ENCODE peak calls at places on chromosomes 2 and 18, in seven cellular contexts. One of them, this sample, is unnamed. For H3K4me1, the result is how much of the 10 kb centered on the place peaks cover.

GRCh38 chr2:150729495-150729955 is 242.1 kb upstream of the RND3 start:
- DNase-seq in tibial nerve: no peak
- DNase-seq in A549: no peak
- DNase-seq in body of pancreas: no peak
- DNase-seq in adrenal gland: no peak
- DNase-seq in heart left ventricle: no peak
- DNase-seq in HCT116: no peak
- DNase-seq in this sample: no peak

GRCh38 chr2:14827226-14828023 is 194.9 kb downstream of the LRATD1 start:
- DNase-seq in tibial nerve: no peak
- DNase-seq in A549: no peak
- DNase-seq in body of pancreas: no peak
- DNase-seq in adrenal gland: no peak
- DNase-seq in heart left ventricle: no peak
- DNase-seq in HCT116: no peak
- DNase-seq in this sample: no peak

GRCh38 chr2:767440-767839 is 90.2 kb upstream of the TMEM18 start:
- DNase-seq in tibial nerve: no peak
- DNase-seq in A549: no peak
- DNase-seq in body of pancreas: no peak
- DNase-seq in adrenal gland: no peak
- DNase-seq in heart left ventricle: no peak
- DNase-seq in HCT116: no peak
- DNase-seq in this sample: no peak

GRCh38 chr2:190979906-190980629 is 33.9 kb downstream of the STAT1 start:
- DNase-seq in tibial nerve: no peak
- DNase-seq in A549: no peak
- DNase-seq in body of pancreas: peak
- DNase-seq in adrenal gland: no peak
- DNase-seq in heart left ventricle: peak
- DNase-seq in HCT116: no peak
- DNase-seq in this sample: no peak

GRCh38 chr18:75860166-75860565 is 432.7 kb upstream of the SMIM21 start:
- DNase-seq in tibial nerve: no peak
- DNase-seq in A549: no peak
- DNase-seq in body of pancreas: no peak
- DNase-seq in adrenal gland: no peak
- DNase-seq in heart left ventricle: no peak
- DNase-seq in HCT116: no peak
- DNase-seq in this sample: no peak

GRCh38 chr2:39176997-39177396 is 56.1 kb upstream of the SOS1 start:
- DNase-seq in tibial nerve: no peak
- DNase-seq in A549: no peak
- DNase-seq in body of pancreas: no peak
- DNase-seq in adrenal gland: no peak
- DNase-seq in heart left ventricle: no peak
- DNase-seq in HCT116: no peak
- DNase-seq in this sample: no peak

GRCh38 chr2:72539145-72539552 is 286.7 kb downstream of the EXOC6B start:
- DNase-seq in tibial nerve: no peak
- DNase-seq in A549: no peak
- DNase-seq in body of pancreas: no peak
- DNase-seq in adrenal gland: no peak
- DNase-seq in heart left ventricle: no peak
- DNase-seq in HCT116: no peak
- DNase-seq in this sample: no peak

GRCh38 chr2:106886916-106887758 is 1.2 kb upstream of the ST6GAL2 start:
- DNase-seq in tibial nerve: no peak
- DNase-seq in A549: peak
- DNase-seq in body of pancreas: peak
- DNase-seq in adrenal gland: no peak
- DNase-seq in heart left ventricle: peak
- DNase-seq in HCT116: no peak
- DNase-seq in this sample: no peak

GRCh38 chr18:48956378-48956777 is 5.6 kb upstream of the SMAD7 start:
- DNase-seq in tibial nerve: no peak
- DNase-seq in A549: no peak
- DNase-seq in body of pancreas: no peak
- DNase-seq in adrenal gland: no peak
- DNase-seq in heart left ventricle: no peak
- DNase-seq in HCT116: no peak
- DNase-seq in this sample: no peak

GRCh38 chr2:138034536-138034935 is 70.3 kb downstream of the HNMT start:
- DNase-seq in tibial nerve: no peak
- DNase-seq in A549: no peak
- DNase-seq in body of pancreas: no peak
- DNase-seq in adrenal gland: no peak
- DNase-seq in heart left ventricle: no peak
- DNase-seq in HCT116: no peak
- DNase-seq in this sample: no peak

DNA sequence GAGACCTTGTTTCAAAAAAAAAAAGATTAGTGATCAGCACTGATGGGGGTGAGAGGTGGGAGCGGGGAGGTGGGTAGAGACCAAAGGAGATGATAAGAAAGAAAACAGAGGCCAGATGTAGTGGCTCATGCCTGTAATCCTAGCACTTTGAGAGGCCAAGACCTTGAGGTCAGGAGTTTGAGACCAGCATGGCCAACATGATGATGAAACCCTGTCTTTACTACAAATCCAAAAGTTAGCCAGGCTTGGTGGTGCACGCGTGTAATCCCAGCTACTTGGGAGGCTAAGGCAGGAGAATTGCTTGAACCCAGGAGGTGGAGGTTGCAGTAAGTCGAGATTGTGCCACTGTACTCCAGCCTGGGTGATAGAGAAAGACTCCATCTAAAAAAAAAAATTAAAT is 9.5 kb upstream of the SLC35F6 start:
- DNase-seq in tibial nerve: no peak
- DNase-seq in A549: no peak
- DNase-seq in body of pancreas: no peak
- DNase-seq in adrenal gland: no peak
- DNase-seq in heart left ventricle: no peak
- DNase-seq in HCT116: no peak
- DNase-seq in this sample: no peak
- H3K4me1 ChIP-seq in tibial nerve: under half
- H3K4me1 ChIP-seq in A549: half or more
- H3K4me1 ChIP-seq in body of pancreas: under half
- H3K4me1 ChIP-seq in adrenal gland: under half
- H3K4me1 ChIP-seq in heart left ventricle: under half
- H3K4me1 ChIP-seq in HCT116: under half
- H3K4me1 ChIP-seq in this sample: under half

DNA sequence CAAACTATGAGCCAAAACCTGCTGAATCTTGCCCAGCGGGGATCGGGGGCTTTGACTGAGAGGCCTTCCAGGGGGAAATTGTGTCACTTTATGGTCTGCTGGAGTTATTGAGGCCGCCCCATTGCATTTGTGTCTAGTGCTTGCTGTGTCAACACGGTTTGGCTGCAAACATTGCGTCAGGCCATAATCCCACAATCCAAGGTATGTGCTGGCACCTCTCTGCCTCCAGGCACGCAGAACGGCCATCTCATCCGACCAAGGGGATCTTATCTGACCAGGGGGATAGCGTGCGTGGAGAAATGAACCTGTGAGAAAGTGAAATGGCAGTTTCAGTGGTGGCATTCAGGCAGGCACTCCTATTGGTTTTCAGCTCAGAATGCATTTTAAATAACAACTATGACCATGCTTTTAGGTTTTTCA is 18.1 kb upstream of the LYPD6B start:
- DNase-seq in tibial nerve: no peak
- DNase-seq in A549: no peak
- DNase-seq in body of pancreas: peak
- DNase-seq in adrenal gland: no peak
- DNase-seq in heart left ventricle: no peak
- DNase-seq in HCT116: no peak
- DNase-seq in this sample: no peak
- TF ChIP-seq POLR2A in tibial nerve: no peak
- TF ChIP-seq POLR2A in A549: no peak
- TF ChIP-seq POLR2A in body of pancreas: no peak
- TF ChIP-seq POLR2A in adrenal gland: no peak
- TF ChIP-seq POLR2A in heart left ventricle: no peak
- TF ChIP-seq POLR2A in HCT116: no peak
- TF ChIP-seq POLR2A in this sample: no peak

GRCh38 chr2:238882083-238882755 is 34.3 kb downstream of the TWIST2 start:
- DNase-seq in tibial nerve: no peak
- DNase-seq in A549: no peak
- DNase-seq in body of pancreas: no peak
- DNase-seq in adrenal gland: no peak
- DNase-seq in heart left ventricle: no peak
- DNase-seq in HCT116: no peak
- DNase-seq in this sample: no peak
- H3K4me1 ChIP-seq in tibial nerve: under half
- H3K4me1 ChIP-seq in A549: under half
- H3K4me1 ChIP-seq in body of pancreas: under half
- H3K4me1 ChIP-seq in adrenal gland: under half
- H3K4me1 ChIP-seq in heart left ventricle: under half
- H3K4me1 ChIP-seq in HCT116: under half
- H3K4me1 ChIP-seq in this sample: under half

GRCh38 chr2:70094978-70095832 is 7.9 kb downstream of the PCBP1 start:
- DNase-seq in tibial nerve: no peak
- DNase-seq in A549: no peak
- DNase-seq in body of pancreas: peak
- DNase-seq in adrenal gland: peak
- DNase-seq in heart left ventricle: no peak
- DNase-seq in HCT116: no peak
- DNase-seq in this sample: no peak
- TF ChIP-seq POLR2A in tibial nerve: peak
- TF ChIP-seq POLR2A in A549: no peak
- TF ChIP-seq POLR2A in body of pancreas: peak
- TF ChIP-seq POLR2A in adrenal gland: no peak
- TF ChIP-seq POLR2A in heart left ventricle: no peak
- TF ChIP-seq POLR2A in HCT116: no peak
- TF ChIP-seq POLR2A in this sample: peak

GRCh38 chr2:128282976-128283810 is 35.5 kb downstream of the HS6ST1 start:
- DNase-seq in tibial nerve: no peak
- DNase-seq in A549: no peak
- DNase-seq in body of pancreas: peak
- DNase-seq in adrenal gland: no peak
- DNase-seq in heart left ventricle: peak
- DNase-seq in HCT116: no peak
- DNase-seq in this sample: no peak
- H3K4me1 ChIP-seq in tibial nerve: under half
- H3K4me1 ChIP-seq in A549: under half
- H3K4me1 ChIP-seq in body of pancreas: half or more
- H3K4me1 ChIP-seq in adrenal gland: half or more
- H3K4me1 ChIP-seq in heart left ventricle: under half
- H3K4me1 ChIP-seq in HCT116: under half
- H3K4me1 ChIP-seq in this sample: half or more

This sample was measured in suprapubic skin.